ENCODE peak calls at places on chromosome 9, in eight cellular contexts. One of them, this sample, is unnamed.

GRCh38 chr9:89811896-89812450 is 207.2 kb downstream of the GADD45G start:
- DNase-seq in WTC11: no peak
- DNase-seq in Caco-2: no peak
- DNase-seq in cardiac muscle cell: no peak
- DNase-seq in MM.1S: no peak
- DNase-seq in dorsolateral prefrontal cortex: no peak
- DNase-seq in tibial artery: no peak
- DNase-seq in omental fat pad: no peak
- DNase-seq in this sample: no peak

GRCh38 chr9:122133263-122133983 is 26.2 kb downstream of the NDUFA8 start:
- DNase-seq in WTC11: no peak
- DNase-seq in Caco-2: no peak
- DNase-seq in cardiac muscle cell: no peak
- DNase-seq in MM.1S: no peak
- DNase-seq in dorsolateral prefrontal cortex: no peak
- DNase-seq in tibial artery: no peak
- DNase-seq in omental fat pad: no peak
- DNase-seq in this sample: peak

GRCh38 chr9:72898784-72899733 is 53.8 kb downstream of the ALDH1A1 start:
- DNase-seq in WTC11: no peak
- DNase-seq in Caco-2: no peak
- DNase-seq in cardiac muscle cell: no peak
- DNase-seq in MM.1S: no peak
- DNase-seq in dorsolateral prefrontal cortex: no peak
- DNase-seq in tibial artery: no peak
- DNase-seq in omental fat pad: no peak
- DNase-seq in this sample: no peak

GRCh38 chr9:76917299-76917698 is 11.4 kb upstream of the PRUNE2 start:
- DNase-seq in WTC11: no peak
- DNase-seq in Caco-2: no peak
- DNase-seq in cardiac muscle cell: no peak
- DNase-seq in MM.1S: no peak
- DNase-seq in dorsolateral prefrontal cortex: no peak
- DNase-seq in tibial artery: no peak
- DNase-seq in omental fat pad: no peak
- DNase-seq in this sample: no peak

GRCh38 chr9:36486454-36486932 is 86.2 kb upstream of the MELK start:
- DNase-seq in WTC11: no peak
- DNase-seq in Caco-2: peak
- DNase-seq in cardiac muscle cell: peak
- DNase-seq in MM.1S: peak
- DNase-seq in dorsolateral prefrontal cortex: no peak
- DNase-seq in tibial artery: peak
- DNase-seq in omental fat pad: no peak
- DNase-seq in this sample: peak

GRCh38 chr9:35495984-35496383 is 6.1 kb downstream of the RUSC2 start:
- DNase-seq in WTC11: no peak
- DNase-seq in Caco-2: no peak
- DNase-seq in cardiac muscle cell: no peak
- DNase-seq in MM.1S: no peak
- DNase-seq in dorsolateral prefrontal cortex: no peak
- DNase-seq in tibial artery: no peak
- DNase-seq in omental fat pad: no peak
- DNase-seq in this sample: no peak

GRCh38 chr9:34413229-34413852 is 36.6 kb upstream of the MYORG start:
- DNase-seq in WTC11: peak
- DNase-seq in Caco-2: peak
- DNase-seq in cardiac muscle cell: peak
- DNase-seq in MM.1S: peak
- DNase-seq in dorsolateral prefrontal cortex: no peak
- DNase-seq in tibial artery: no peak
- DNase-seq in omental fat pad: no peak
- DNase-seq in this sample: peak

GRCh38 chr9:88980732-88981336 is 10.4 kb upstream of the S1PR3 start:
- DNase-seq in WTC11: no peak
- DNase-seq in Caco-2: no peak
- DNase-seq in cardiac muscle cell: no peak
- DNase-seq in MM.1S: no peak
- DNase-seq in dorsolateral prefrontal cortex: no peak
- DNase-seq in tibial artery: peak
- DNase-seq in omental fat pad: no peak
- DNase-seq in this sample: no peak

GRCh38 chr9:78118742-78119473 is 87.3 kb upstream of the GNAQ start:
- DNase-seq in WTC11: no peak
- DNase-seq in Caco-2: no peak
- DNase-seq in cardiac muscle cell: no peak
- DNase-seq in MM.1S: no peak
- DNase-seq in dorsolateral prefrontal cortex: no peak
- DNase-seq in tibial artery: no peak
- DNase-seq in omental fat pad: no peak
- DNase-seq in this sample: no peak

GRCh38 chr9:126411225-126411947 is 84.8 kb downstream of the MVB12B start:
- DNase-seq in WTC11: no peak
- DNase-seq in Caco-2: no peak
- DNase-seq in cardiac muscle cell: no peak
- DNase-seq in MM.1S: peak
- DNase-seq in dorsolateral prefrontal cortex: no peak
- DNase-seq in tibial artery: no peak
- DNase-seq in omental fat pad: no peak
- DNase-seq in this sample: no peak

GRCh38 chr9:31210982-31211570 is 1173.4 kb upstream of the ACO1 start:
- DNase-seq in WTC11: peak
- DNase-seq in Caco-2: peak
- DNase-seq in cardiac muscle cell: no peak
- DNase-seq in MM.1S: no peak
- DNase-seq in dorsolateral prefrontal cortex: no peak
- DNase-seq in tibial artery: no peak
- DNase-seq in omental fat pad: no peak
- DNase-seq in this sample: no peak

GRCh38 chr9:121735065-121735791 is 83.8 kb downstream of the DAB2IP start:
- DNase-seq in WTC11: peak
- DNase-seq in Caco-2: peak
- DNase-seq in cardiac muscle cell: peak
- DNase-seq in MM.1S: no peak
- DNase-seq in dorsolateral prefrontal cortex: no peak
- DNase-seq in tibial artery: no peak
- DNase-seq in omental fat pad: no peak
- DNase-seq in this sample: peak

GRCh38 chr9:108273988-108274387 is 581.8 kb downstream of the ACTL7B start:
- DNase-seq in WTC11: no peak
- DNase-seq in Caco-2: peak
- DNase-seq in cardiac muscle cell: no peak
- DNase-seq in MM.1S: no peak
- DNase-seq in dorsolateral prefrontal cortex: no peak
- DNase-seq in tibial artery: no peak
- DNase-seq in omental fat pad: no peak
- DNase-seq in this sample: no peak

GRCh38 chr9:108271236-108271635 is 584.5 kb downstream of the ACTL7B start:
- DNase-seq in WTC11: no peak
- DNase-seq in Caco-2: peak
- DNase-seq in cardiac muscle cell: no peak
- DNase-seq in MM.1S: no peak
- DNase-seq in dorsolateral prefrontal cortex: no peak
- DNase-seq in tibial artery: no peak
- DNase-seq in omental fat pad: no peak
- DNase-seq in this sample: no peak

GRCh38 chr9:108271646-108272349 is 584.0 kb downstream of the ACTL7B start:
- DNase-seq in WTC11: no peak
- DNase-seq in Caco-2: peak
- DNase-seq in cardiac muscle cell: no peak
- DNase-seq in MM.1S: peak
- DNase-seq in dorsolateral prefrontal cortex: no peak
- DNase-seq in tibial artery: no peak
- DNase-seq in omental fat pad: no peak
- DNase-seq in this sample: no peak

GRCh38 chr9:108270041-108270440 is 585.7 kb downstream of the ACTL7B start:
- DNase-seq in WTC11: peak
- DNase-seq in Caco-2: peak
- DNase-seq in cardiac muscle cell: no peak
- DNase-seq in MM.1S: no peak
- DNase-seq in dorsolateral prefrontal cortex: no peak
- DNase-seq in tibial artery: no peak
- DNase-seq in omental fat pad: no peak
- DNase-seq in this sample: no peak

DNA sequence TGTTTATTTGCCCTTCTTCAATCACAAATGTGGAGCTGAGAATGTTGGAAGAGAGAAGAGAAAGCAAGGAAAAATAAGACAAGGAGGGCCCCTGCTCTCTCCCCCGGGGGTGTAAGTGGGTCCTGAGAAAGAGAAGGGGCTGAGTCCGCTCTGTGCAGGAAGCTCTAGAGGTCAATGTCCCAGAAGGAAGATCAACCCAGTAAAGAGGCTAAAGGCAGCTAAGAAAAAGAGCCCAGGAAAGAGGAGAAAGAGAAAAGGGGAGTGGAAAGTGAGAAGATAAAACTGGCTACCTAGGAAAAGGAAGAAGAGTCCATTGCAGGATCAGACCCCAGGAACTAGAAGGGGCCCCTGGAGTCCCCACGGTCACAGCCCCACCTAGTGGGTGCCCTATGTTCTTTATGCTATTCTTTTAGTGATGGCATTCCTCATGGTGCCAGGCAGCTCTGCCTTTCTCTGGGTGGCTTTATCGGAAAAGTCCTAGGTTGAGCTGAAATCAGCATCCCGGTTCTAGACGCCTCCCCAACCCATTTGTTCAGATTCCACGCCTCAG is 583.4 kb downstream of the ACTL7B start:
- DNase-seq in WTC11: peak
- DNase-seq in Caco-2: peak
- DNase-seq in cardiac muscle cell: peak
- DNase-seq in MM.1S: peak
- DNase-seq in dorsolateral prefrontal cortex: peak
- DNase-seq in tibial artery: peak
- DNase-seq in omental fat pad: no peak
- DNase-seq in this sample: peak
- TF ChIP-seq CTCF in WTC11: no peak
- TF ChIP-seq CTCF in Caco-2: peak
- TF ChIP-seq CTCF in cardiac muscle cell: peak
- TF ChIP-seq CTCF in MM.1S: peak
- TF ChIP-seq CTCF in dorsolateral prefrontal cortex: peak
- TF ChIP-seq CTCF in tibial artery: peak
- TF ChIP-seq CTCF in omental fat pad: no peak
- TF ChIP-seq CTCF in this sample: peak

GRCh38 chr9:124863371-124863831 is 1.5 kb downstream of the ARPC5L start:
- DNase-seq in WTC11: no peak
- DNase-seq in Caco-2: no peak
- DNase-seq in cardiac muscle cell: no peak
- DNase-seq in MM.1S: no peak
- DNase-seq in dorsolateral prefrontal cortex: no peak
- DNase-seq in tibial artery: no peak
- DNase-seq in omental fat pad: no peak
- DNase-seq in this sample: no peak

GRCh38 chr9:124858330-124859046 is 3.3 kb downstream of the RPL35 start:
- DNase-seq in WTC11: no peak
- DNase-seq in Caco-2: no peak
- DNase-seq in cardiac muscle cell: no peak
- DNase-seq in MM.1S: no peak
- DNase-seq in dorsolateral prefrontal cortex: no peak
- DNase-seq in tibial artery: no peak
- DNase-seq in omental fat pad: no peak
- DNase-seq in this sample: no peak

GRCh38 chr9:124860582-124861341 is 995 bp downstream of the RPL35 start:
- DNase-seq in WTC11: no peak
- DNase-seq in Caco-2: no peak
- DNase-seq in cardiac muscle cell: no peak
- DNase-seq in MM.1S: no peak
- DNase-seq in dorsolateral prefrontal cortex: no peak
- DNase-seq in tibial artery: no peak
- DNase-seq in omental fat pad: no peak
- DNase-seq in this sample: no peak

GRCh38 chr9:124859803-124860581 is 1.8 kb downstream of the RPL35 start:
- DNase-seq in WTC11: no peak
- DNase-seq in Caco-2: no peak
- DNase-seq in cardiac muscle cell: no peak
- DNase-seq in MM.1S: no peak
- DNase-seq in dorsolateral prefrontal cortex: no peak
- DNase-seq in tibial artery: no peak
- DNase-seq in omental fat pad: no peak
- DNase-seq in this sample: no peak

GRCh38 chr9:124861342-124862229 is at the start of the genes ARPC5L and RPL35:
- DNase-seq in WTC11: peak
- DNase-seq in Caco-2: peak
- DNase-seq in cardiac muscle cell: peak
- DNase-seq in MM.1S: peak
- DNase-seq in dorsolateral prefrontal cortex: peak
- DNase-seq in tibial artery: peak
- DNase-seq in omental fat pad: peak
- DNase-seq in this sample: peak
- TF ChIP-seq CTCF in WTC11: no peak
- TF ChIP-seq CTCF in Caco-2: no peak
- TF ChIP-seq CTCF in cardiac muscle cell: peak
- TF ChIP-seq CTCF in MM.1S: peak
- TF ChIP-seq CTCF in dorsolateral prefrontal cortex: peak
- TF ChIP-seq CTCF in tibial artery: peak
- TF ChIP-seq CTCF in omental fat pad: no peak
- TF ChIP-seq CTCF in this sample: peak

DNA sequence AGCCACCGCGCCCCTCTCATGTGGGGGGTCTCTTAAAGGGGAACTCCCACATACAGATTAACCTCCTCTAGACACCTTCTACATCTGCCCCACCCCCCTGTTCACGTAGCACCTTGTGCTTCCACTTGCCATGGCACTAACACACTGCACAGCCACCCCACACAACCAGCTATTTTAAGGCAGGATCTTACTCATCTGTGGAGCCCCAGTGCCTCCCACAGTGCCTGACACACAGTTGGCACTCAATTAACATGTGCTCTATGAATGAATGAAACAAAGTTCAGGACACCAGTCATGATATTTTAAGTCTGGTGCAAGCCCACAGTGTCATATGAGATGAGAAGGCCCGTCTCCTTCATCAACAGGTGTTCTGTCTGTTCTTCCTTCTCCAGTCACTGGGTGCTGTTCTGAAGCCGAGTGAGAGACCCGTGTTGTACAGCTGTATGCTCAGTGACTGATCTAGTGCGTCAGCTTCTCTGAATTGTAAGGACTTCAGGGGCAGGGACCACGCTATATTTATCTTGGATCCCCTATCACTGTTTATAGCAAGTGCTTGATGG is 149.1 kb downstream of the TLE1 start:
- DNase-seq in WTC11: no peak
- DNase-seq in Caco-2: no peak
- DNase-seq in cardiac muscle cell: no peak
- DNase-seq in MM.1S: no peak
- DNase-seq in dorsolateral prefrontal cortex: no peak
- DNase-seq in tibial artery: no peak
- DNase-seq in omental fat pad: no peak
- DNase-seq in this sample: no peak
- TF ChIP-seq CTCF in WTC11: no peak
- TF ChIP-seq CTCF in Caco-2: no peak
- TF ChIP-seq CTCF in cardiac muscle cell: no peak
- TF ChIP-seq CTCF in MM.1S: no peak
- TF ChIP-seq CTCF in dorsolateral prefrontal cortex: no peak
- TF ChIP-seq CTCF in tibial artery: no peak
- TF ChIP-seq CTCF in omental fat pad: no peak
- TF ChIP-seq CTCF in this sample: no peak

DNA sequence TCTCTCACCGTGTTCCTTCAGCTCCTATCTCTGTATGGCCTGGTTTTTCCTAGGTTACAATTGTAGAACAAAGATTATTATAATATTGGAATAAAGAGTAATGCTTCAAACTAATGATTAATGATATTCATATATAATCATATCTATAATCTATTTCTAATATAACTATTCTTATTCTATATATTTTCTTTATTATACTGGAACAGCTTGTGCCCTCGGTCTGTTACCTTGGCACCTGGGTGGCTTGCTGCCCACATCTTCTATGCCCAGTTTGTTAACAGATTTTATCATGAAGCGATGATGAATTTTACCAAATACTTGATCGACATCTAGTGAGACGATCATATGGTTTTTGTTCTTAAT is 363.6 kb upstream of the TYRP1 start:
- DNase-seq in WTC11: no peak
- DNase-seq in Caco-2: no peak
- DNase-seq in cardiac muscle cell: no peak
- DNase-seq in MM.1S: no peak
- DNase-seq in dorsolateral prefrontal cortex: no peak
- DNase-seq in tibial artery: no peak
- DNase-seq in omental fat pad: no peak
- DNase-seq in this sample: no peak
- TF ChIP-seq CTCF in WTC11: no peak
- TF ChIP-seq CTCF in Caco-2: no peak
- TF ChIP-seq CTCF in cardiac muscle cell: no peak
- TF ChIP-seq CTCF in MM.1S: no peak
- TF ChIP-seq CTCF in dorsolateral prefrontal cortex: no peak
- TF ChIP-seq CTCF in tibial artery: no peak
- TF ChIP-seq CTCF in omental fat pad: no peak
- TF ChIP-seq CTCF in this sample: peak

This sample was measured in endothelial cell.